ENCODE peak calls at places on chromosomes 12 and 14, in seven cellular contexts. K is Peyer's patch, D is caudate nucleus, Y is putamen, Q is D721Med, O is NCI-H1105, F is GM04503. V is an unnamed sample.

GRCh38 chr12:79834712-79835376 is 100.1 kb downstream of the PPP1R12A start:
- DNase-seq in F (no peak), O (peak), Q (no peak), Y (no peak), K (no peak), D (no peak), V (no peak)

GRCh38 chr14:58922211-58922940 is 266.1 kb upstream of the DAAM1 start:
- DNase-seq in K (no peak), D (no peak), Q (no peak), F (peak), O (no peak), Y (no peak), V (no peak)

GRCh38 chr12:4270670-4271432 is 2.7 kb upstream of the CCND2 start:
- DNase-seq in Q (no peak), O (no peak), D (no peak), K (peak), Y (no peak), F (no peak), V (no peak)

GRCh38 chr12:127677537-127678131 is 589.3 kb upstream of the TMEM132C start:
- DNase-seq in K (no peak), Y (peak), D (peak), F (peak), Q (no peak), O (peak), V (peak)

GRCh38 chr14:98695809-98696208 is 576.2 kb downstream of the BCL11B start:
- DNase-seq in Q (no peak), Y (no peak), D (no peak), K (no peak), F (no peak), O (no peak), V (no peak)

GRCh38 chr12:14156606-14157005 is 175.2 kb upstream of the GRIN2B start:
- DNase-seq in O (no peak), F (no peak), Y (no peak), K (no peak), D (no peak), Q (no peak), V (no peak)

GRCh38 chr14:43503508-43503907 is 1003.6 kb downstream of the FSCB start:
- DNase-seq in O (no peak), Y (no peak), Q (no peak), K (no peak), F (no peak), D (no peak), V (peak)

GRCh38 chr12:12546314-12546772 is 16.3 kb downstream of the DUSP16 start:
- DNase-seq in F (no peak), Y (no peak), D (no peak), Q (no peak), O (no peak), K (no peak), V (peak)

GRCh38 chr14:22276913-22277816 is 311.9 kb downstream of the DAD1 start:
- DNase-seq in D (no peak), K (no peak), O (no peak), Q (no peak), Y (no peak), F (no peak), V (no peak)

GRCh38 chr12:52244615-52244994 is 11.6 kb downstream of the KRT7 start:
- DNase-seq in O (no peak), K (no peak), Q (no peak), F (no peak), Y (no peak), D (no peak), V (no peak)

GRCh38 chr14:100524933-100525243 is 62.3 kb downstream of the BEGAIN start:
- DNase-seq in D (no peak), Y (no peak), Q (no peak), O (peak), K (peak), F (no peak), V (no peak)

GRCh38 chr14:69842671-69843407 is 36.4 kb upstream of the SMOC1 start:
- DNase-seq in Q (no peak), Y (no peak), O (peak), K (no peak), D (no peak), F (no peak), V (peak)

GRCh38 chr14:96104469-96105057 is 65.4 kb downstream of the C14orf132 start:
- DNase-seq in D (no peak), K (peak), O (no peak), Q (no peak), Y (no peak), F (peak), V (no peak)

GRCh38 chr12:93301171-93301570 is 76.6 kb upstream of the NUDT4 start:
- DNase-seq in K (no peak), Y (no peak), F (no peak), O (no peak), Q (no peak), D (no peak), V (no peak)

GRCh38 chr14:83372271-83372670 is 1838.6 kb upstream of the SEL1L start:
- DNase-seq in F (no peak), O (no peak), D (no peak), Y (no peak), Q (no peak), K (no peak), V (no peak)

GRCh38 chr14:104634886-104635570 is 30.5 kb upstream of the TMEM179 start:
- DNase-seq in Q (no peak), O (no peak), K (no peak), F (no peak), Y (no peak), D (no peak), V (no peak)

GRCh38 chr14:91372680-91373495 is 44.7 kb downstream of the CCDC88C start:
- DNase-seq in D (no peak), K (peak), F (no peak), O (peak), Q (no peak), Y (no peak), V (peak)

GRCh38 chr14:42710071-42710470 is 1103.4 kb downstream of the LRFN5 start:
- DNase-seq in Y (no peak), Q (no peak), K (no peak), O (no peak), F (no peak), D (no peak), V (no peak)

GRCh38 chr14:37466003-37466622 is 128.9 kb downstream of the FOXA1 start:
- DNase-seq in D (no peak), F (no peak), Y (no peak), K (no peak), Q (no peak), O (no peak), V (no peak)

GRCh38 chr12:132560421-132560830 is 50.0 kb downstream of the LRCOL1 start:
- DNase-seq in Y (no peak), F (no peak), D (no peak), Q (no peak), O (no peak), K (peak), V (no peak)

GRCh38 chr12:42450248-42450647 is 124.3 kb downstream of the PPHLN1 start:
- DNase-seq in O (no peak), D (no peak), Y (no peak), Q (no peak), F (no peak), K (no peak), V (no peak)

GRCh38 chr12:64675795-64676194 is 65.5 kb downstream of the RASSF3 start:
- DNase-seq in K (no peak), F (no peak), Q (no peak), Y (no peak), O (no peak), D (no peak), V (no peak)

GRCh38 chr14:72060917-72061316 is 128.7 kb downstream of the RGS6 start:
- DNase-seq in O (no peak), F (no peak), K (no peak), Q (no peak), Y (no peak), D (no peak), V (no peak)

GRCh38 chr12:50862316-50862715 is 19.6 kb downstream of the TMPRSS12 start:
- DNase-seq in O (no peak), Y (no peak), Q (no peak), K (no peak), D (no peak), F (peak), V (no peak)

GRCh38 chr12:50397122-50397650 is 777 bp upstream of the FAM186A start:
- DNase-seq in K (no peak), O (no peak), Y (no peak), D (no peak), Q (no peak), F (no peak), V (no peak)

GRCh38 chr12:1732914-1733313 is 42.0 kb downstream of the ADIPOR2 start:
- DNase-seq in F (no peak), Q (no peak), O (no peak), D (no peak), K (no peak), Y (no peak), V (no peak)

GRCh38 chr12:88298014-88298682 is 156.0 kb downstream of the TMTC3 start:
- DNase-seq in K (no peak), F (no peak), Y (no peak), D (no peak), Q (no peak), O (no peak), V (no peak)

GRCh38 chr14:31987691-31988090 is 89.4 kb upstream of the ARHGAP5 start:
- DNase-seq in O (no peak), D (no peak), Y (no peak), Q (no peak), F (no peak), K (no peak), V (no peak)

GRCh38 chr12:5648692-5649338 is 216.9 kb downstream of the NTF3 start:
- DNase-seq in Y (no peak), O (peak), Q (no peak), D (no peak), F (no peak), K (no peak), V (peak)

GRCh38 chr14:76918751-76919421 is 92.7 kb downstream of the LRRC74A start:
- DNase-seq in F (peak), O (no peak), Q (no peak), D (peak), K (peak), Y (peak), V (peak)

GRCh38 chr12:116426391-116427136 is 132.6 kb upstream of the MAP1LC3B2 start:
- DNase-seq in K (no peak), Y (no peak), D (no peak), O (no peak), Q (no peak), F (peak), V (no peak)

GRCh38 chr14:51805541-51805940 is 54.9 kb upstream of the GNG2 start:
- DNase-seq in D (no peak), Q (no peak), Y (no peak), O (no peak), F (no peak), K (no peak), V (no peak)

GRCh38 chr12:7162691-7163114 is 26.8 kb upstream of the PEX5 start:
- DNase-seq in O (peak), F (no peak), Y (peak), D (peak), Q (no peak), K (no peak), V (peak)

GRCh38 chr12:8018666-8019581 is 13.6 kb upstream of the FOXJ2 start:
- DNase-seq in O (no peak), F (no peak), D (no peak), Y (no peak), Q (peak), K (peak), V (no peak)

GRCh38 chr14:26138764-26139445 is 458.9 kb downstream of the NOVA1 start:
- DNase-seq in K (no peak), D (no peak), Y (peak), F (no peak), O (no peak), Q (no peak), V (peak)

GRCh38 chr14:95231966-95232365 is 74.6 kb upstream of the DICER1 start:
- DNase-seq in Q (no peak), Y (no peak), K (no peak), D (no peak), F (no peak), O (no peak), V (no peak)

GRCh38 chr14:49134940-49135339 is 451.2 kb downstream of the RPS29 start:
- DNase-seq in Q (no peak), K (no peak), O (no peak), D (no peak), Y (no peak), F (no peak), V (no peak)

GRCh38 chr14:60092516-60092915 is 793 bp downstream of the PCNX4 start:
- DNase-seq in K (peak), Q (no peak), D (no peak), F (no peak), Y (no peak), O (peak), V (no peak)

GRCh38 chr12:124751654-124752355 is 111.9 kb downstream of the SCARB1 start:
- DNase-seq in K (no peak), Q (no peak), O (no peak), Y (no peak), F (no peak), D (no peak), V (no peak)